ENCODE peak calls at places on chromosomes 4 and X, in seven cellular contexts. One of them, this sample, is unnamed. For H3K9me3, the result is how much of the 10 kb centered on the place peaks cover.

GRCh38 chr4:149885896-149886295 is 70.3 kb upstream of the IQCM start:
- DNase-seq in stomach: no peak
- DNase-seq in tibial nerve: no peak
- DNase-seq in A549: no peak
- DNase-seq in transverse colon: no peak
- DNase-seq in SK-N-SH: no peak
- DNase-seq in ovary: no peak
- DNase-seq in this sample: no peak

GRCh38 chr4:170202721-170203120 is 113.0 kb upstream of the AADAT start:
- DNase-seq in stomach: no peak
- DNase-seq in tibial nerve: no peak
- DNase-seq in A549: no peak
- DNase-seq in transverse colon: no peak
- DNase-seq in SK-N-SH: no peak
- DNase-seq in ovary: no peak
- DNase-seq in this sample: no peak

GRCh38 chr4:55017406-55017805 is 108.0 kb downstream of the KDR start:
- DNase-seq in stomach: no peak
- DNase-seq in tibial nerve: no peak
- DNase-seq in A549: no peak
- DNase-seq in transverse colon: no peak
- DNase-seq in SK-N-SH: no peak
- DNase-seq in ovary: no peak
- DNase-seq in this sample: no peak

GRCh38 chrX:134181261-134181660 is 55.7 kb upstream of the CCDC160 start:
- DNase-seq in stomach: no peak
- DNase-seq in tibial nerve: no peak
- DNase-seq in A549: no peak
- DNase-seq in transverse colon: no peak
- DNase-seq in SK-N-SH: no peak
- DNase-seq in ovary: no peak
- DNase-seq in this sample: no peak

GRCh38 chrX:106802388-106803275 is at the start of gene TBC1D8B:
- DNase-seq in stomach: peak
- DNase-seq in tibial nerve: peak
- DNase-seq in A549: peak
- DNase-seq in transverse colon: peak
- DNase-seq in SK-N-SH: peak
- DNase-seq in ovary: peak
- DNase-seq in this sample: peak

GRCh38 chr4:13559414-13559813 is 15.1 kb upstream of the NKX3-2 start:
- DNase-seq in stomach: no peak
- DNase-seq in tibial nerve: no peak
- DNase-seq in A549: no peak
- DNase-seq in transverse colon: no peak
- DNase-seq in SK-N-SH: no peak
- DNase-seq in ovary: no peak
- DNase-seq in this sample: no peak

GRCh38 chr4:146943691-146944375 is 1.8 kb downstream of the TTC29 start:
- DNase-seq in stomach: no peak
- DNase-seq in tibial nerve: no peak
- DNase-seq in A549: no peak
- DNase-seq in transverse colon: no peak
- DNase-seq in SK-N-SH: no peak
- DNase-seq in ovary: no peak
- DNase-seq in this sample: no peak

GRCh38 chr4:1458581-1458980 is 52.3 kb upstream of the NKX1-1 start:
- DNase-seq in stomach: no peak
- DNase-seq in tibial nerve: no peak
- DNase-seq in A549: no peak
- DNase-seq in transverse colon: no peak
- DNase-seq in SK-N-SH: peak
- DNase-seq in ovary: no peak
- DNase-seq in this sample: no peak

GRCh38 chr4:185518494-185518893 is 16.8 kb downstream of the PDLIM3 start:
- DNase-seq in stomach: no peak
- DNase-seq in tibial nerve: no peak
- DNase-seq in A549: no peak
- DNase-seq in transverse colon: no peak
- DNase-seq in SK-N-SH: no peak
- DNase-seq in ovary: no peak
- DNase-seq in this sample: no peak

GRCh38 chr4:71187399-71188196 is 151.2 kb upstream of the SLC4A4 start:
- DNase-seq in stomach: peak
- DNase-seq in tibial nerve: no peak
- DNase-seq in A549: peak
- DNase-seq in transverse colon: peak
- DNase-seq in SK-N-SH: no peak
- DNase-seq in ovary: no peak
- DNase-seq in this sample: peak

GRCh38 chr4:86160423-86160822 is 199.4 kb downstream of the MAPK10 start:
- DNase-seq in stomach: no peak
- DNase-seq in tibial nerve: no peak
- DNase-seq in A549: no peak
- DNase-seq in transverse colon: no peak
- DNase-seq in SK-N-SH: no peak
- DNase-seq in ovary: no peak
- DNase-seq in this sample: no peak

DNA sequence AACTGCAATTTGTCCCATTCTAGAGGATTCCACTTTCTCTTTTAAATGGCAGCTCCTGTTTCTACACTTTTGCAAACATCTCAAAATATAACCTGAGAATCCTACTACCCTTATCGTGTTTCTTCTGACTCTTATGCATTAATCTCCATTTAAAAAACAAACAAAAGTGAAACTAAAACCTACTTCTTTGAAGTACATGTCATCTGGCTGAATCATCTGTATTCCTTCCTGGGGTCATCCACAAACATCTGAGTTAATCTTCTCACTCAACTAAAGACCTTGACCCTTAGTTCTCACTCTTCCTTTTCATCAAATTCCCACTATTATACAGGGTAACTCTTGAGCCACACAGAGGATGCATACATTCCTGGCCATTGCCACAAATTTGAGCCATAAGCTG is 584.8 kb downstream of the PPARGC1A start:
- DNase-seq in stomach: no peak
- DNase-seq in tibial nerve: no peak
- DNase-seq in A549: no peak
- DNase-seq in transverse colon: no peak
- DNase-seq in SK-N-SH: no peak
- DNase-seq in ovary: no peak
- DNase-seq in this sample: no peak
- TF ChIP-seq EP300 in stomach: no peak
- TF ChIP-seq EP300 in tibial nerve: no peak
- TF ChIP-seq EP300 in A549: no peak
- TF ChIP-seq EP300 in transverse colon: no peak
- TF ChIP-seq EP300 in SK-N-SH: no peak
- TF ChIP-seq EP300 in ovary: no peak
- TF ChIP-seq EP300 in this sample: no peak

GRCh38 chr4:83251074-83251835 is 33.3 kb downstream of the COQ2 start:
- DNase-seq in stomach: no peak
- DNase-seq in tibial nerve: no peak
- DNase-seq in A549: no peak
- DNase-seq in transverse colon: no peak
- DNase-seq in SK-N-SH: no peak
- DNase-seq in ovary: no peak
- DNase-seq in this sample: no peak
- H3K9me3 ChIP-seq in stomach: under half
- H3K9me3 ChIP-seq in tibial nerve: under half
- H3K9me3 ChIP-seq in A549: under half
- H3K9me3 ChIP-seq in transverse colon: under half
- H3K9me3 ChIP-seq in SK-N-SH: under half
- H3K9me3 ChIP-seq in ovary: under half
- H3K9me3 ChIP-seq in this sample: under half

GRCh38 chrX:155995476-155995875 is 2.0 kb upstream of the IL9R start:
- DNase-seq in stomach: no peak
- DNase-seq in tibial nerve: no peak
- DNase-seq in A549: no peak
- DNase-seq in transverse colon: no peak
- DNase-seq in SK-N-SH: no peak
- DNase-seq in ovary: no peak
- DNase-seq in this sample: no peak
- H3K27ac ChIP-seq in stomach: no peak
- H3K27ac ChIP-seq in tibial nerve: no peak
- H3K27ac ChIP-seq in A549: no peak
- H3K27ac ChIP-seq in transverse colon: no peak
- H3K27ac ChIP-seq in SK-N-SH: no peak
- H3K27ac ChIP-seq in ovary: no peak
- H3K27ac ChIP-seq in this sample: no peak

DNA sequence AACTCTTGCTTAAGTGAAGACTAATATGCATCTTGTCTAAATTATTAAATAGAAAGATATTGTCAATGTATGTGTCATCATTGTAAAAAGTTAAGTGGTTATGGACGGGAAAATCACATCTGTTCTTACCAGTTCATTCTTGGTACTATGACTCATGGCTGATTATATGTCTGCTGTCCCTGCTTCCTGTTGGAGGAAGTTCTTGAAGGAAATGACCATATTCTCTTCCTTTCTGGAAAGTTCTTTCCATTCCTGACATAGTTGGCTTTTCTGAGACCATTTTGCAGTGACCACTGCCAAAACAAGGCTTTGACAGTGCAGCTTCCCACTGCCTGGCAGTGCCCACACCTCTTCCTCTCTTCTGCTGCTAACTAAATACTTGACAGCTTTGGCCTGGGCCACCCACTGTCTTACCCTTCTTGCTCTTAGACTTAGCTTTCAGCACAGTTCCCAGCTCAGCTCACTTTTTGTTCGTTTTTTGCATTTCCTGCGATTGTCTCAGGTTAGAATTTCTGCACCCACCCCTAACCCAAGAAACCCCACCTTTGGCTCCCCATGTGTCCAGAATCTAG is 13.2 kb upstream of the CLDN24 start:
- DNase-seq in stomach: peak
- DNase-seq in tibial nerve: no peak
- DNase-seq in A549: peak
- DNase-seq in transverse colon: no peak
- DNase-seq in SK-N-SH: no peak
- DNase-seq in ovary: no peak
- DNase-seq in this sample: no peak
- TF ChIP-seq EP300 in stomach: no peak
- TF ChIP-seq EP300 in tibial nerve: no peak
- TF ChIP-seq EP300 in A549: no peak
- TF ChIP-seq EP300 in transverse colon: no peak
- TF ChIP-seq EP300 in SK-N-SH: no peak
- TF ChIP-seq EP300 in ovary: no peak
- TF ChIP-seq EP300 in this sample: no peak

DNA sequence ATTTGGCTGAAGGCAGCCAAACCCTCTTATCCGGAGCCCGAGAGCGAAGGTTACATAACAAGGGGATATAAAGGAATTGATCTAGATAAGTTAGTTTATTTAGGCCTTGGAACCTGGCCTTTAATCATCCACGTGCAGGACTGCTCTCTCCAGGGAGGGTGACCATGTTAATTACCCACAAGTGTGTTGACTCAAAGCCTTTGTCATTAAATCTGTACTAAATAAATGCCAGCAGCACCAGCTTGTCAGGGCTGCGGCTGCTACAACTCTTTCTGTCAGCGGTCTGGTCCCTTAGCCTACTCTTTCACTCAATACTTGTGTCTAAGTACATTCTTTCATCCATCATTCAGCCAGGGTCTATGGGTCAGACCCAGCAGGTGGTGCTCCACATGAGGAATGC is 206.1 kb downstream of the TBCK start:
- DNase-seq in stomach: no peak
- DNase-seq in tibial nerve: no peak
- DNase-seq in A549: no peak
- DNase-seq in transverse colon: no peak
- DNase-seq in SK-N-SH: no peak
- DNase-seq in ovary: no peak
- DNase-seq in this sample: no peak
- H3K9me3 ChIP-seq in stomach: under half
- H3K9me3 ChIP-seq in tibial nerve: under half
- H3K9me3 ChIP-seq in A549: under half
- H3K9me3 ChIP-seq in transverse colon: under half
- H3K9me3 ChIP-seq in SK-N-SH: under half
- H3K9me3 ChIP-seq in ovary: under half
- H3K9me3 ChIP-seq in this sample: under half

GRCh38 chr4:83110222-83110945 is 4.1 kb downstream of the PLAC8 start:
- DNase-seq in stomach: peak
- DNase-seq in tibial nerve: peak
- DNase-seq in A549: peak
- DNase-seq in transverse colon: peak
- DNase-seq in SK-N-SH: peak
- DNase-seq in ovary: peak
- DNase-seq in this sample: peak

GRCh38 chr4:83112239-83112638 is 2.3 kb downstream of the PLAC8 start:
- DNase-seq in stomach: no peak
- DNase-seq in tibial nerve: no peak
- DNase-seq in A549: no peak
- DNase-seq in transverse colon: peak
- DNase-seq in SK-N-SH: no peak
- DNase-seq in ovary: no peak
- DNase-seq in this sample: no peak

GRCh38 chr4:83109480-83110221 is 4.9 kb downstream of the PLAC8 start:
- DNase-seq in stomach: peak
- DNase-seq in tibial nerve: no peak
- DNase-seq in A549: peak
- DNase-seq in transverse colon: peak
- DNase-seq in SK-N-SH: peak
- DNase-seq in ovary: peak
- DNase-seq in this sample: peak

GRCh38 chr4:83112678-83113428 is 1.7 kb downstream of the PLAC8 start:
- DNase-seq in stomach: no peak
- DNase-seq in tibial nerve: no peak
- DNase-seq in A549: no peak
- DNase-seq in transverse colon: peak
- DNase-seq in SK-N-SH: no peak
- DNase-seq in ovary: no peak
- DNase-seq in this sample: no peak

DNA sequence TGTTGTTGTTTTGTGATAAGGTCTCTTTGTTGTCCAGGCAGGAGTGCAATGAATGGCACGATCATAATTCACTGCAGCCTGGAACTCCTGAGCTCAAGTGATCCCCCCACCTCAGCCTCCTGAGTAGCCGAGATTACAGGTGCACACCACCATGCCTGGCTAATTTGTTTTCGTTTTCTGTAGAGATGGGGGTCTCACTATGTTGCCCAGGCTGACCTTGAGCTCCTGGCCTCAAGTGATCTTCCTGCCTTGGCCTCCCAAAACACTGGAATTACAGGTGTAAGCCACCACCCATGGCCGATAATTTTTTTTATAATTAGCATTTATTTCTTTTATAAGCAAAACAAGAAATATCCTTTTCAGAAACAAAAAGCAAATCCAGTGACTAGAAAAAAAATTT is 3.6 kb downstream of the PLAC8 start:
- DNase-seq in stomach: no peak
- DNase-seq in tibial nerve: no peak
- DNase-seq in A549: no peak
- DNase-seq in transverse colon: no peak
- DNase-seq in SK-N-SH: no peak
- DNase-seq in ovary: no peak
- DNase-seq in this sample: no peak
- H3K27ac ChIP-seq in stomach: peak
- H3K27ac ChIP-seq in tibial nerve: peak
- H3K27ac ChIP-seq in A549: peak
- H3K27ac ChIP-seq in transverse colon: peak
- H3K27ac ChIP-seq in SK-N-SH: peak
- H3K27ac ChIP-seq in ovary: no peak
- H3K27ac ChIP-seq in this sample: peak

DNA sequence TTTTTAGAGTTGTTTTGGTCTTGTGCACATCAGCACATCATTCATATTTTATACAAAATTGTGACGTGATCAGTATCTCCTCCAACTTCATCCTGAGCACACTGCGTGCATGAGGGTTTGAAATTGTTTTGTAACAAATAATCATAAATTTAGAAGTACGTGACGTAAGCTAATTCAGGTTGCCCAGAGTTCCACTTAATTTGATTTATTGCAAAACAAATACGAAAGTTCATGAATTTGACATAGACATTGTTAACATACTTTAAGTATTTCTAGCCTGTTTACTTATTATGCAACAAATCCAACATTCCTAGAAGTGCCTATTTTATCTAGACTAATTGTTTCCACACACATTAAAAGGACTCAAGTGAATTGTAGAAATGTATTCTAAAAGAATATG is 48.3 kb downstream of the MAP7D3 start:
- DNase-seq in stomach: no peak
- DNase-seq in tibial nerve: no peak
- DNase-seq in A549: no peak
- DNase-seq in transverse colon: no peak
- DNase-seq in SK-N-SH: no peak
- DNase-seq in ovary: no peak
- DNase-seq in this sample: no peak
- TF ChIP-seq EP300 in stomach: no peak
- TF ChIP-seq EP300 in tibial nerve: peak
- TF ChIP-seq EP300 in A549: no peak
- TF ChIP-seq EP300 in transverse colon: peak
- TF ChIP-seq EP300 in SK-N-SH: no peak
- TF ChIP-seq EP300 in ovary: peak
- TF ChIP-seq EP300 in this sample: no peak

This sample was measured in upper lobe of left lung.